ENCODE peak calls at places on chromosome 1, in six cellular contexts. P is dorsolateral prefrontal cortex, M is right lobe of liver, L is stromal cell of bone marrow, O is H54, I is posterior vena cava. U is an unnamed sample.

GRCh38 chr1:113133038-113133437 is 60.0 kb downstream of the LRIG2 start:
- DNase-seq in M (no peak), I (no peak), P (no peak), L (no peak), O (no peak), U (no peak)

GRCh38 chr1:212899845-212900244 is 41.8 kb downstream of the FLVCR1 start:
- DNase-seq in M (no peak), P (no peak), I (no peak), O (no peak), L (no peak), U (no peak)

GRCh38 chr1:150577557-150578277 is 1.7 kb downstream of the MCL1 start:
- DNase-seq in O (no peak), L (no peak), P (no peak), I (no peak), M (no peak), U (no peak)

GRCh38 chr1:73789965-73790364 is 408.0 kb downstream of the LRRIQ3 start:
- DNase-seq in O (no peak), I (no peak), M (no peak), P (no peak), L (no peak), U (no peak)

GRCh38 chr1:233597489-233597901 is 16.4 kb upstream of the KCNK1 start:
- DNase-seq in L (peak; percentile 45), M (no peak), P (no peak), I (no peak), O (no peak), U (no peak)

GRCh38 chr1:75630004-75630403 is 19.1 kb upstream of the SLC44A5 start:
- DNase-seq in P (no peak), M (no peak), L (no peak), I (no peak), O (no peak), U (no peak)

GRCh38 chr1:89945852-89946476 is 48.9 kb upstream of the ZNF326 start:
- DNase-seq in I (no peak), P (no peak), M (no peak), O (no peak), L (no peak), U (no peak)

GRCh38 chr1:167221804-167222610 is 1.3 kb downstream of the POU2F1 start:
- DNase-seq in I (peak; percentile 86), M (peak; percentile 82), L (peak; percentile 50), O (peak; percentile 19), P (peak; percentile 17), U (peak; percentile 53)

GRCh38 chr1:95497566-95497965 is 263.6 kb downstream of the RWDD3 start:
- DNase-seq in L (no peak), M (no peak), O (no peak), I (no peak), P (no peak), U (no peak)

GRCh38 chr1:29670752-29671151 is 434.4 kb downstream of the PTPRU start:
- DNase-seq in M (no peak), O (no peak), L (no peak), P (no peak), I (no peak), U (no peak)

GRCh38 chr1:153431002-153431401 is 14.7 kb downstream of the S100A7A start:
- DNase-seq in L (no peak), I (no peak), P (no peak), M (no peak), O (no peak), U (no peak)

GRCh38 chr1:59510249-59510648 is 213.4 kb downstream of the FGGY start:
- DNase-seq in L (no peak), O (no peak), M (no peak), I (no peak), P (no peak), U (no peak)

GRCh38 chr1:235901461-235901860 is 34.8 kb upstream of the LYST start:
- DNase-seq in I (no peak), P (no peak), O (no peak), L (peak; percentile 44), M (no peak), U (no peak)

GRCh38 chr1:176619261-176619660 is 156.3 kb downstream of the PAPPA2 start:
- DNase-seq in P (no peak), I (no peak), M (no peak), L (no peak), O (no peak), U (no peak)

GRCh38 chr1:24743404-24744211 is 1.6 kb upstream of the CLIC4 start:
- DNase-seq in P (no peak), L (peak; percentile 50), O (no peak), M (no peak), I (peak; percentile 49), U (no peak)

GRCh38 chr1:246708166-246708565 is 16.0 kb upstream of the SCCPDH start:
- DNase-seq in O (no peak), L (no peak), M (no peak), P (no peak), I (no peak), U (no peak)

GRCh38 chr1:92843046-92843423 is 11.2 kb downstream of the RPL5 start:
- DNase-seq in I (no peak), L (no peak), O (no peak), P (no peak), M (no peak), U (no peak)

GRCh38 chr1:207811920-207812720 is 60.3 kb downstream of the CD46 start:
- DNase-seq in L (no peak), M (peak; percentile 96), O (no peak), I (peak; percentile 87), P (peak; percentile 62), U (peak; percentile 51)

GRCh38 chr1:92708368-92708950 is 76.4 kb downstream of the EVI5 start:
- DNase-seq in I (no peak), P (no peak), O (no peak), L (no peak), M (no peak), U (no peak)

GRCh38 chr1:49448200-49448599 is 575.6 kb downstream of the AGBL4 start:
- DNase-seq in L (no peak), O (no peak), I (no peak), M (no peak), P (no peak), U (no peak)

GRCh38 chr1:162349635-162350330 is 26.9 kb downstream of the SPATA46 start:
- DNase-seq in O (peak; percentile 54), I (no peak), M (no peak), L (no peak), P (no peak), U (no peak)

GRCh38 chr1:172699111-172699510 is 40.2 kb downstream of the FASLG start:
- DNase-seq in P (no peak), O (no peak), L (no peak), M (no peak), I (no peak), U (no peak)

GRCh38 chr1:218669431-218669830 is 324.3 kb downstream of the TGFB2 start:
- DNase-seq in I (no peak), L (no peak), O (no peak), P (no peak), M (no peak), U (no peak)

GRCh38 chr1:223621312-223621734 is 44.2 kb downstream of the CAPN8 start:
- DNase-seq in O (no peak), L (no peak), I (no peak), M (peak; percentile 87), P (no peak), U (no peak)

GRCh38 chr1:4730078-4730477 is 75.7 kb downstream of the AJAP1 start:
- DNase-seq in I (no peak), O (no peak), L (no peak), P (no peak), M (no peak), U (peak; percentile 12)

U was measured in occipital lobe.